ENCODE peak calls at places on chromosomes 11 and 22, in six cellular contexts. L is NT2/D1; U is activated CD4-positive, alpha-beta T cell treated with anti-CD3 and anti-CD28 coated beads for 48 hours; C is endothelial cell; F is GM04504; K is iPS DF 6.9. X is an unnamed sample.
A peak's percentile ranks its signal among the peaks of the same experiment; 100 is the strongest.

GRCh38 chr11:104462346-104462745 is 298.4 kb upstream of the PDGFD start:
- DNase-seq in C (no peak), L (no peak), U (no peak), F (no peak), K (no peak), X (peak; percentile 2)

GRCh38 chr22:37010174-37010573 is 9.1 kb downstream of the TST start:
- DNase-seq in L (no peak), C (no peak), U (no peak), F (no peak), K (no peak), X (no peak)

GRCh38 chr11:118170892-118171273 is 5.6 kb downstream of the SCN2B start:
- DNase-seq in L (no peak), F (no peak), C (no peak), K (no peak), U (no peak), X (no peak)

GRCh38 chr11:3101921-3102640 is 44.9 kb upstream of the CARS1 start:
- DNase-seq in F (no peak), K (no peak), L (no peak), U (no peak), C (no peak), X (no peak)

GRCh38 chr11:122045181-122045586 is 70.8 kb downstream of the BLID start:
- DNase-seq in K (no peak), U (no peak), F (peak; percentile 54), C (no peak), L (no peak), X (peak; percentile 60)

GRCh38 chr11:3004481-3004880 is 12.4 kb upstream of the NAP1L4 start:
- DNase-seq in F (no peak), U (no peak), K (no peak), C (no peak), L (no peak), X (no peak)

GRCh38 chr22:30717331-30717921 is 22.8 kb downstream of the OSBP2 start:
- DNase-seq in C (no peak), U (peak; percentile 26), F (peak; percentile 52), K (no peak), L (no peak), X (peak; percentile 72)

GRCh38 chr22:22208657-22209056 is 35.9 kb upstream of the VPREB1 start:
- DNase-seq in K (no peak), C (no peak), L (no peak), F (no peak), U (no peak), X (no peak)

GRCh38 chr11:83132191-83132590 is 24.7 kb upstream of the PCF11 start:
- DNase-seq in K (no peak), L (no peak), C (no peak), U (no peak), F (no peak), X (no peak)

GRCh38 chr11:7890417-7891179 is 40.5 kb downstream of the OR10A6 start:
- DNase-seq in C (peak; percentile 48), K (no peak), U (no peak), L (no peak), F (no peak), X (no peak)

GRCh38 chr11:68832476-68833176 is 9.1 kb downstream of the CPT1A start:
- DNase-seq in C (no peak), U (no peak), L (no peak), K (no peak), F (no peak), X (no peak)

GRCh38 chr22:44970291-44970690 is 39.5 kb downstream of the PHF21B start:
- DNase-seq in F (no peak), U (no peak), C (no peak), L (no peak), K (no peak), X (no peak)

GRCh38 chr22:27775698-27776409 is 25.7 kb downstream of the MN1 start:
- DNase-seq in F (no peak), C (no peak), U (no peak), L (no peak), K (no peak), X (no peak)

GRCh38 chr11:73376803-73377629 is 817 bp downstream of the RELT start:
- DNase-seq in K (no peak), C (no peak), L (peak; percentile 32), U (peak; percentile 76), F (peak; percentile 65), X (peak; percentile 50)

GRCh38 chr11:72758690-72759389 is 6.6 kb upstream of the ARAP1 start:
- DNase-seq in K (no peak), L (no peak), C (no peak), F (no peak), U (no peak), X (no peak)

GRCh38 chr11:18329196-18329870 is 7.0 kb downstream of the GTF2H1 start:
- DNase-seq in C (no peak), F (no peak), L (no peak), K (no peak), U (no peak), X (no peak)

GRCh38 chr11:132024587-132025295 is 654.3 kb downstream of the NTM start:
- DNase-seq in F (peak; percentile 38), K (no peak), C (no peak), U (no peak), L (no peak), X (peak; percentile 53)

GRCh38 chr11:67126986-67127385 is 7.9 kb downstream of the KDM2A start:
- DNase-seq in F (no peak), K (no peak), L (no peak), C (no peak), U (no peak), X (no peak)

GRCh38 chr11:64007160-64007628 is 21.0 kb downstream of the OTUB1 start:
- DNase-seq in F (no peak), C (no peak), U (no peak), K (no peak), L (no peak), X (peak; percentile 33)

GRCh38 chr11:22244986-22245592 is 52.2 kb downstream of the ANO5 start:
- DNase-seq in U (peak; percentile 21), K (peak; percentile 16), F (peak; percentile 7), L (peak; percentile 15), C (peak; percentile 31), X (peak; percentile 13)

GRCh38 chr22:30266445-30267381 is at the start of gene OSM:
- DNase-seq in L (no peak), C (no peak), U (peak; percentile 83), F (no peak), K (no peak), X (no peak)

GRCh38 chr22:21791635-21792625 is 56.3 kb upstream of the YPEL1 start:
- DNase-seq in C (no peak), K (no peak), F (no peak), L (no peak), U (peak; percentile 69), X (no peak)

GRCh38 chr11:32435947-32436750 is 810 bp upstream of the WT1 start:
- DNase-seq in F (no peak), K (no peak), L (no peak), C (peak; percentile 15), U (peak; percentile 16), X (no peak)

GRCh38 chr22:47205562-47205961 is 443.1 kb downstream of the TBC1D22A start:
- DNase-seq in C (no peak), L (no peak), K (no peak), U (no peak), F (no peak), X (no peak)

GRCh38 chr22:36440429-36441002 is 40.9 kb downstream of the TXN2 start:
- DNase-seq in L (no peak), K (no peak), C (no peak), F (no peak), U (no peak), X (no peak)

GRCh38 chr11:111301004-111301839 is 2.9 kb downstream of the POU2AF3 start:
- DNase-seq in L (no peak), F (no peak), K (no peak), U (no peak), C (no peak), X (no peak)